ENCODE peak calls at places on chromosome 16, in five cellular contexts. X, E, F, T and S are unnamed samples.

GRCh38 chr16:10738231-10739077 is 5.2 kb upstream of the NUBP1 start:
- DNase-seq in X (no peak), E (peak), F (peak), T (peak), S (peak)

GRCh38 chr16:65489531-65490023 is 367.7 kb upstream of the CDH11 start:
- DNase-seq in X (no peak), E (peak), F (no peak), T (peak), S (no peak)

GRCh38 chr16:12801511-12802042 is 2.1 kb downstream of the CPPED1 start:
- DNase-seq in X (no peak), E (no peak), F (peak), T (peak), S (no peak)

GRCh38 chr16:52515068-52515671 is 31.8 kb downstream of the TOX3 start:
- DNase-seq in X (no peak), E (no peak), F (no peak), T (no peak), S (no peak)

GRCh38 chr16:14564881-14565687 is 65.0 kb downstream of the PARN start:
- DNase-seq in X (no peak), E (peak), F (peak), T (peak), S (no peak)

GRCh38 chr16:1078579-1079021 is 6.1 kb downstream of the SSTR5 start:
- DNase-seq in X (peak), E (peak), F (peak), T (no peak), S (no peak)

GRCh38 chr16:53123753-53124152 is 69.0 kb downstream of the CHD9 start:
- DNase-seq in X (no peak), E (no peak), F (no peak), T (peak), S (no peak)

GRCh38 chr16:50185005-50185505 is 31.9 kb downstream of the TENT4B start:
- DNase-seq in X (no peak), E (no peak), F (peak), T (peak), S (no peak)

GRCh38 chr16:13242201-13242600 is 340.8 kb downstream of the SHISA9 start:
- DNase-seq in X (no peak), E (no peak), F (no peak), T (no peak), S (no peak)

GRCh38 chr16:66135376-66135775 is 231.1 kb upstream of the CDH5 start:
- DNase-seq in X (no peak), E (no peak), F (no peak), T (peak), S (no peak)

GRCh38 chr16:14302399-14303181 is 231.5 kb downstream of the MRTFB start:
- DNase-seq in X (peak), E (no peak), F (no peak), T (no peak), S (peak)

GRCh38 chr16:78605548-78606097 is 506.2 kb downstream of the WWOX start:
- DNase-seq in X (no peak), E (no peak), F (no peak), T (no peak), S (no peak)

GRCh38 chr16:71817690-71818089 is 9.1 kb upstream of the AP1G1 start:
- DNase-seq in X (no peak), E (no peak), F (no peak), T (no peak), S (no peak)

GRCh38 chr16:67872631-67873434 is at the start of gene EDC4:
- DNase-seq in X (peak), E (peak), F (peak), T (peak), S (peak)

GRCh38 chr16:17409894-17410293 is 60.9 kb downstream of the XYLT1 start:
- DNase-seq in X (no peak), E (no peak), F (no peak), T (no peak), S (no peak)

GRCh38 chr16:50611332-50611934 is 63.2 kb downstream of the NKD1 start:
- DNase-seq in X (peak), E (peak), F (peak), T (peak), S (no peak)

GRCh38 chr16:73279451-73279850 is 231.5 kb upstream of the ZFHX3 start:
- DNase-seq in X (no peak), E (no peak), F (no peak), T (no peak), S (no peak)

GRCh38 chr16:29857133-29857760 is 5.8 kb downstream of the CDIPT start:
- DNase-seq in X (no peak), E (no peak), F (peak), T (peak), S (no peak)

GRCh38 chr16:89564476-89565255 is 4.2 kb downstream of the RPL13 start:
- DNase-seq in X (no peak), E (peak), F (no peak), T (no peak), S (peak)

GRCh38 chr16:31464348-31464769 is 5.1 kb downstream of the ARMC5 start:
- DNase-seq in X (peak), E (no peak), F (no peak), T (no peak), S (no peak)

GRCh38 chr16:2963611-2964415 is at the start of gene KREMEN2:
- DNase-seq in X (peak), E (peak), F (no peak), T (no peak), S (peak)

GRCh38 chr16:84949776-84950436 is 61.4 kb downstream of the ZDHHC7 start:
- DNase-seq in X (no peak), E (no peak), F (no peak), T (no peak), S (no peak)

GRCh38 chr16:70615933-70616332 is 30.4 kb upstream of the IL34 start:
- DNase-seq in X (no peak), E (no peak), F (no peak), T (no peak), S (no peak)

GRCh38 chr16:75073551-75074414 is 42.8 kb downstream of the LDHD start:
- DNase-seq in X (no peak), E (no peak), F (no peak), T (no peak), S (no peak)

GRCh38 chr16:60142991-60143705 is 1409.0 kb upstream of the GOT2 start:
- DNase-seq in X (no peak), E (peak), F (no peak), T (peak), S (no peak)

GRCh38 chr16:2786826-2787151 is 571 bp downstream of the PRSS33 start:
- DNase-seq in X (no peak), E (no peak), F (no peak), T (no peak), S (no peak)

GRCh38 chr16:57603110-57604024 is 25.1 kb upstream of the ADGRG1 start:
- DNase-seq in X (no peak), E (no peak), F (no peak), T (no peak), S (no peak)

GRCh38 chr16:2748757-2749455 is 3.5 kb upstream of the SRRM2 start:
- DNase-seq in X (no peak), E (no peak), F (no peak), T (no peak), S (no peak)

GRCh38 chr16:85566502-85567100 is 46.5 kb upstream of the GSE1 start:
- DNase-seq in X (peak), E (no peak), F (no peak), T (no peak), S (peak)

GRCh38 chr16:3021449-3022207 is 1.5 kb downstream of the TNFRSF12A start:
- DNase-seq in X (peak), E (peak), F (peak), T (peak), S (peak)

GRCh38 chr16:49183911-49184310 is 97.7 kb downstream of the CBLN1 start:
- DNase-seq in X (peak), E (peak), F (no peak), T (no peak), S (peak)

GRCh38 chr16:82639666-82640336 is 13.0 kb downstream of the CDH13 start:
- DNase-seq in X (peak), E (peak), F (peak), T (peak), S (peak)